ENCODE peak calls at places on chromosomes 3 and 15, in nine cellular contexts. Z, I, F, R, Y, S, K, M and Q are unnamed samples.

GRCh38 chr3:120071259-120071658 is 23.0 kb downstream of the GSK3B start:
- DNase-seq in Z (no peak), I (no peak), F (no peak), R (no peak), Y (peak), S (no peak), K (no peak), M (no peak), Q (no peak)

GRCh38 chr3:125192190-125193035 is 20.1 kb downstream of the SLC12A8 start:
- DNase-seq in Z (no peak), I (no peak), F (no peak), R (no peak), Y (peak), S (peak), K (no peak), M (no peak), Q (no peak)

GRCh38 chr15:87207945-87208580 is 1048.5 kb downstream of the NTRK3 start:
- DNase-seq in Z (peak), I (no peak), F (no peak), R (no peak), Y (no peak), S (no peak), K (peak), M (no peak), Q (no peak)

GRCh38 chr3:70973558-70973957 is 610.0 kb downstream of the FOXP1 start:
- DNase-seq in Z (peak), I (no peak), F (no peak), R (no peak), Y (no peak), S (no peak), K (no peak), M (no peak), Q (no peak)

GRCh38 chr3:113532698-113533533 is 561 bp downstream of the SIDT1 start:
- DNase-seq in Z (no peak), I (peak), F (peak), R (peak), Y (peak), S (peak), K (no peak), M (no peak), Q (no peak)

GRCh38 chr15:99433757-99434211 is 132.0 kb upstream of the MEF2A start:
- DNase-seq in Z (no peak), I (no peak), F (peak), R (peak), Y (no peak), S (no peak), K (no peak), M (peak), Q (no peak)

GRCh38 chr3:172332256-172333041 is 115.8 kb downstream of the GHSR start:
- DNase-seq in Z (peak), I (peak), F (peak), R (peak), Y (peak), S (peak), K (no peak), M (peak), Q (no peak)

GRCh38 chr3:55607844-55608243 is 120.7 kb upstream of the WNT5A start:
- DNase-seq in Z (no peak), I (no peak), F (no peak), R (no peak), Y (no peak), S (no peak), K (no peak), M (no peak), Q (no peak)

GRCh38 chr15:27241942-27242341 is 271.0 kb downstream of the GABRG3 start:
- DNase-seq in Z (peak), I (no peak), F (no peak), R (no peak), Y (no peak), S (no peak), K (no peak), M (no peak), Q (no peak)

GRCh38 chr3:175475765-175476164 is 616.6 kb downstream of the NAALADL2 start:
- DNase-seq in Z (no peak), I (no peak), F (no peak), R (no peak), Y (no peak), S (no peak), K (no peak), M (no peak), Q (no peak)

GRCh38 chr15:93190238-93190637 is 101.2 kb upstream of the RGMA start:
- DNase-seq in Z (no peak), I (no peak), F (no peak), R (no peak), Y (no peak), S (no peak), K (no peak), M (no peak), Q (no peak)

GRCh38 chr3:20405731-20406130 is 219.7 kb upstream of the SGO1 start:
- DNase-seq in Z (peak), I (no peak), F (no peak), R (no peak), Y (no peak), S (peak), K (no peak), M (no peak), Q (peak)

GRCh38 chr3:71090207-71090606 is 493.3 kb downstream of the FOXP1 start:
- DNase-seq in Z (no peak), I (no peak), F (no peak), R (no peak), Y (no peak), S (no peak), K (no peak), M (no peak), Q (no peak)

GRCh38 chr3:58560771-58561311 is 16.4 kb downstream of the FAM107A start:
- DNase-seq in Z (peak), I (no peak), F (no peak), R (no peak), Y (peak), S (peak), K (peak), M (no peak), Q (peak)
- TF ChIP-seq CTCF in Z (peak), I (no peak), F (peak), R (peak), Y (peak), S (peak), K (peak), M (no peak), Q (peak)

GRCh38 chr3:134337071-134337482 is 37.2 kb downstream of the AMOTL2 start:
- DNase-seq in Z (no peak), I (no peak), F (no peak), R (no peak), Y (no peak), S (no peak), K (no peak), M (no peak), Q (no peak)
- H3K4me3 ChIP-seq in Z (no peak), I (no peak), F (no peak), R (no peak), Y (no peak), S (no peak), K (no peak), M (no peak), Q (no peak)

DNA sequence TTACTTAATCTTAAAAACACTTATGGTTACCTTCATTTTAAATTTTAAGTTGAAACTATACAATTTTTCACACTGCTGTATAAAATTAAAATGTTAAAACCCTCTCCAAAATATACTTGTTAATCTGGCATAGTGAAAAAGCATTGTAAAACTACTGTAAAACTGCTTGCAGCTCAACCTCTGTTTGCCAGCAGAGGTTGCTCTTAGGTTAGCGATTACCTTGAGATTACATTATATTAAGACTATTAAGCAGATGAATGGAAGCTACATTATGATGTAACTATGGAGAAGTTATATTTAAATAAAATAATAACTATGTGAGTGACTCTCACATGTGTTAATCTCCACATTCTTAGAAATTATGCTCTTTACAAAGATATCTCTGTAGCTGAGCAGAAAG is 143.6 kb upstream of the SLITRK3 start:
- DNase-seq in Z (peak), I (no peak), F (no peak), R (no peak), Y (peak), S (peak), K (no peak), M (no peak), Q (no peak)
- TF ChIP-seq CTCF in Z (peak), I (no peak), F (no peak), R (no peak), Y (peak), S (peak), K (peak), M (peak), Q (no peak)

DNA sequence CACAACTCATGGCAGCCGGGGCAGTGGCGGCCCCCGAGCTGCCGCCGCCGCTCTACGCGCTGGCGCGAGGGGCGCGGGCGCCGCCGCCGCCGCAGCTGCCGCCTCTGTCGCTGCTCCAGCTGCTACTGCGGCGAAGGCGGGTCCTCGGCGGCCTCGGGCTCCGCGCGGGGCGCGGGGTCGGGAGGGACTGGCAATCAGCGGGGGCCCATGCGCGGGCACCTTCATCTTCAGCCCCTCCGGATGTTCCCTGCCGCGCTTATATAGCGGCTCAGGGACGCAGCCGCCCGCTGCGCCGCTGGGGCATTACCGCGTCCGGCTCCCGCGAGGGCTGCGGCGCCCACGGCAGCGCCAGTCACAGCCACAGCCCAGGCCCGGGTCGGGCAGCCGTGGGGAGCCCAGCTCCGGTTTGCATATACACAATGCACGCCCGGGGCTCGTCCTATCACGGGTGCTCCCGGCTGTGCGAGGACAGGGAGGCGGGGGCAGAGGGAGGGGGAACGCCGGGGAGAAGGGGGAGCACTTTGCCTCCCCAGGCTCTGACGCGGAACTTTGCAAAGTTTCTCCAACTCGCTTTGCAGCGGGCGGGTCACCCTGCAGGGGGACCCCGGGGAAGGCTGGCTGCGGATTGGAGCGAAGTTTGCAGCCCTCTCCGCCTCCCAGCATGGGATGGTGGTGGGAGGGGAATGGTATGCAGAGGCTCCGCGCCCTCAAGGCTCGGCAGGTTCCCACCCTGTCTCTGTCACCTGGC is at the start of gene VGLL3:
- DNase-seq in Z (peak), I (peak), F (peak), R (peak), Y (peak), S (peak), K (peak), M (peak), Q (no peak)
- H3K4me3 ChIP-seq in Z (peak), I (no peak), F (peak), R (peak), Y (peak), S (peak), K (peak), M (peak), Q (peak)

DNA sequence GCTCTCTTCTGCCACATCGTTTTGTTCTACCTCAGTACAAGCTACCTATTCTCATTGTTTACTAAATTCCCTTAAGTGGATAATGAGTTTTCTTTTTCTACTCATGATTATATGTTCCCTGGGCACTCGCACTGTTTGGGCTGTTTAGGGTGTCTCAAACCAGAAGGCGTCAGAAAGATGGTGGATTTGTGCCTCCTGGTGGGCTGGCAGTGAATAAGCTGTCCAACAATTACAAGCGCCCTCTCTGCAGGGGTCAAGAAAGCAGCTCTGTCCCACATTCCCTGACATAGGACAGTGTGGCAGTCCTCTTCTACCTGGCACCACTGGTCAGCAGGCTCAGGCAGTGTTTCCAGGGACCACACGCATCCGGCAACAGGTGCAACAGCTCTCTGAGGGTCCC is 173.4 kb upstream of the PPP2R3A start:
- DNase-seq in Z (no peak), I (no peak), F (no peak), R (no peak), Y (peak), S (no peak), K (no peak), M (no peak), Q (no peak)
- TF ChIP-seq CTCF in Z (no peak), I (no peak), F (no peak), R (no peak), Y (peak), S (peak), K (no peak), M (no peak), Q (no peak)

DNA sequence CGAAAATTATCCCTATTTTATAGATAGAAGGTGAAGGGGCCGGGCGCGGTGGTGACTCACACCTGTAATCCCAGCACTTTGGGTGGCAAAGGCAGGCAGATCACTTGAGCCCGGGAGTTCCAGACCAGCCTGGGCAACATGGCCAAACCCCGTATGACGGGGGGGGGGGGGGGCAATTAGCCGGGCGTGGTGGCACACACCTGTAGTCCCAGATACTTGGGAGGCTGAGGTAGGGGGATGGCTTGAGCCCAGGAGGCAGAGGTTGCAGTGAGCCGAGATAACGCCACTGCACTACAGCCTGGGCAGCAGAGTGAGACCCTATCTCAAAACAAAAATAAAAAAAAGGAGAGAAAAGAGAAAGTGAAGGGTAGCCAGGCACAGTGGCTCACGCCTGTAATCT is 1.4 kb downstream of the AAGAB start:
- DNase-seq in Z (no peak), I (no peak), F (no peak), R (no peak), Y (no peak), S (no peak), K (no peak), M (no peak), Q (no peak)
- H3K4me3 ChIP-seq in Z (peak), I (no peak), F (peak), R (no peak), Y (peak), S (no peak), K (peak), M (peak), Q (peak)

GRCh38 chr3:187536185-187536584 is 134.0 kb downstream of the SST start:
- DNase-seq in Z (no peak), I (no peak), F (no peak), R (no peak), Y (no peak), S (no peak), K (no peak), M (no peak), Q (no peak)

GRCh38 chr3:187533797-187534196 is 136.4 kb downstream of the SST start:
- DNase-seq in Z (no peak), I (no peak), F (no peak), R (no peak), Y (no peak), S (no peak), K (no peak), M (no peak), Q (no peak)

DNA sequence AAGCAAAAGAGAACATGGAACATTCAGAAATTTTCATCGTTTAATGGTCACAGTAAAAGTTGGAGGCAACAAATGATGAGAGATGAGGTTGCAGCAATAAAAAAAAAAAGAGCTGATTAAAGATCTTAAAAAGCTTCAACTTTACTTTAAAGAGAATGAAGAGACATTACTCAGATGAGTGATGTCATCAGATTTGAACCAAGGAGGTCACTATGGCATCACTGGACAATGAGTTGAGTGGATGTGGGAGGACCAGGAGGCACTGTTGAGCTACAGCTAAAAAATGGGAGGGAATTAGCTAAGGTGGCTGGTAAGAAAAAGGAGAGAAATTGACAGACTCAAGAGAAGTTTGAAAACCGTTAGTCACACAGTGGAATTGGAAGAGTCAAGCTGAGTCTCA is 138.4 kb downstream of the SST start:
- DNase-seq in Z (no peak), I (no peak), F (no peak), R (no peak), Y (no peak), S (no peak), K (no peak), M (no peak), Q (no peak)
- TF ChIP-seq CTCF in Z (no peak), I (no peak), F (no peak), R (no peak), Y (no peak), S (no peak), K (no peak), M (no peak), Q (no peak)

DNA sequence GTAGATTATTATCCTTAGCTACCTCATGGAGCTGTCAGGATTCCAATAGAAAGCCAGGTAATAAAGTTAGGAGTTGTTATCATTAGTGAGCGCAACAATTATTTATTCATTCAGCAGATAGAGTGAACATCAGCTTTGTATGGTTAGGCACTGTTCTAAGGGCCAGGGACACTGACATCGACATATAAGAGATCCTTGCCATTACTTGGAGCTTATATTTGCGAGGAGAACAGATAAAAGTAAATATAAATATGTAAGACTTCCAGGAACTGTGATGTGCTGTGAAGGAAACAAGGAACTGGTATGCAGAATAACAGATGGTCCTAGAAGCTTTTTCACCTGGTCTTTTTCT is 473 bp downstream of the LSM3 start:
- DNase-seq in Z (no peak), I (no peak), F (no peak), R (no peak), Y (no peak), S (no peak), K (no peak), M (no peak), Q (no peak)
- H3K4me3 ChIP-seq in Z (peak), I (peak), F (peak), R (peak), Y (peak), S (peak), K (peak), M (peak), Q (peak)

GRCh38 chr3:104596551-104596950 is 770.2 kb upstream of the ALCAM start:
- DNase-seq in Z (peak), I (no peak), F (no peak), R (no peak), Y (peak), S (peak), K (peak), M (no peak), Q (peak)
- TF ChIP-seq CTCF in Z (peak), I (peak), F (peak), R (peak), Y (peak), S (peak), K (peak), M (no peak), Q (peak)

GRCh38 chr3:170421147-170421641 is 2.5 kb downstream of the CLDN11 start:
- DNase-seq in Z (peak), I (peak), F (peak), R (no peak), Y (peak), S (peak), K (no peak), M (no peak), Q (no peak)
- H3K4me3 ChIP-seq in Z (peak), I (no peak), F (peak), R (peak), Y (no peak), S (no peak), K (peak), M (no peak), Q (no peak)